ENCODE peak calls at places on chromosomes 6 and 20, in nine cellular contexts. V, F, E, N, S, G, C, R and X are unnamed samples.

GRCh38 chr6:160891690-160892089 is 99.9 kb upstream of the MAP3K4 start:
- DNase-seq in N (no peak), S (no peak), C (peak; percentile 50), E (no peak), G (no peak), F (no peak), V (no peak), R (no peak), X (no peak)

GRCh38 chr6:27474172-27474465 is 1.2 kb upstream of the ZNF184 start:
- DNase-seq in F (no peak), E (no peak), N (no peak), C (no peak), G (no peak), R (no peak), V (no peak), S (no peak), X (no peak)

GRCh38 chr20:11979306-11980128 is 61.8 kb downstream of the BTBD3 start:
- DNase-seq in F (no peak), R (no peak), V (no peak), G (no peak), E (no peak), S (no peak), C (no peak), N (no peak), X (no peak)

GRCh38 chr6:6699741-6700367 is 111.3 kb downstream of the LY86 start:
- DNase-seq in N (peak; percentile 96), C (peak; percentile 97), E (peak; percentile 95), V (peak; percentile 83), R (peak; percentile 90), S (peak; percentile 52), G (peak; percentile 91), F (peak; percentile 89), X (peak; percentile 84)

GRCh38 chr20:59268827-59269226 is 31.6 kb upstream of the EDN3 start:
- DNase-seq in N (no peak), C (no peak), E (no peak), S (no peak), R (no peak), V (no peak), F (no peak), G (no peak), X (no peak)

GRCh38 chr6:25934735-25935313 is 4.3 kb upstream of the SLC17A2 start:
- DNase-seq in V (no peak), S (no peak), R (no peak), F (no peak), G (no peak), N (peak; percentile 57), E (no peak), C (peak; percentile 51), X (no peak)

GRCh38 chr20:48722002-48722731 is 105.6 kb downstream of the PREX1 start:
- DNase-seq in N (peak; percentile 84), V (no peak), F (peak; percentile 60), G (peak; percentile 86), R (peak; percentile 88), C (no peak), S (no peak), E (peak; percentile 87), X (peak; percentile 48)

GRCh38 chr6:30732237-30732943 is 10.1 kb downstream of the FLOT1 start:
- DNase-seq in S (no peak), E (no peak), C (no peak), V (no peak), R (no peak), F (no peak), G (no peak), N (no peak), X (no peak)

GRCh38 chr20:39825524-39825923 is 863.4 kb downstream of the DHX35 start:
- DNase-seq in S (no peak), V (no peak), G (no peak), C (no peak), F (no peak), E (no peak), N (no peak), R (no peak), X (no peak)

GRCh38 chr20:35561268-35561667 is 19.4 kb downstream of the ERGIC3 start:
- DNase-seq in N (peak; percentile 39), R (peak; percentile 49), F (no peak), C (peak; percentile 34), V (no peak), E (peak; percentile 64), S (no peak), G (peak; percentile 49), X (peak; percentile 1)

GRCh38 chr6:37501632-37502466 is 2.2 kb upstream of the CCDC167 start:
- DNase-seq in S (no peak), C (no peak), V (no peak), R (no peak), N (no peak), E (no peak), G (no peak), F (no peak), X (no peak)

GRCh38 chr6:37502703-37503485 is 3.2 kb upstream of the CCDC167 start:
- DNase-seq in N (no peak), R (no peak), V (no peak), S (no peak), F (no peak), G (no peak), E (no peak), C (no peak), X (no peak)

GRCh38 chr6:37500294-37500608 is 558 bp upstream of the CCDC167 start:
- DNase-seq in F (no peak), E (no peak), C (no peak), V (no peak), S (no peak), R (no peak), G (no peak), N (no peak), X (no peak)

GRCh38 chr6:37506479-37506878 is 6.8 kb upstream of the CCDC167 start:
- DNase-seq in V (no peak), F (no peak), E (no peak), G (no peak), S (no peak), N (no peak), R (no peak), C (no peak), X (no peak)

GRCh38 chr6:37503486-37503980 is 3.8 kb upstream of the CCDC167 start:
- DNase-seq in C (no peak), N (no peak), V (no peak), E (no peak), S (no peak), F (no peak), G (no peak), R (no peak), X (no peak)
- H3K4me3 ChIP-seq in C (no peak overlapping the region), N (no peak overlapping the region), V (no peak overlapping the region), E (no peak overlapping the region), S (no peak overlapping the region), F (no peak overlapping the region), G (no peak overlapping the region), R (no peak overlapping the region), X (no peak overlapping the region)

DNA sequence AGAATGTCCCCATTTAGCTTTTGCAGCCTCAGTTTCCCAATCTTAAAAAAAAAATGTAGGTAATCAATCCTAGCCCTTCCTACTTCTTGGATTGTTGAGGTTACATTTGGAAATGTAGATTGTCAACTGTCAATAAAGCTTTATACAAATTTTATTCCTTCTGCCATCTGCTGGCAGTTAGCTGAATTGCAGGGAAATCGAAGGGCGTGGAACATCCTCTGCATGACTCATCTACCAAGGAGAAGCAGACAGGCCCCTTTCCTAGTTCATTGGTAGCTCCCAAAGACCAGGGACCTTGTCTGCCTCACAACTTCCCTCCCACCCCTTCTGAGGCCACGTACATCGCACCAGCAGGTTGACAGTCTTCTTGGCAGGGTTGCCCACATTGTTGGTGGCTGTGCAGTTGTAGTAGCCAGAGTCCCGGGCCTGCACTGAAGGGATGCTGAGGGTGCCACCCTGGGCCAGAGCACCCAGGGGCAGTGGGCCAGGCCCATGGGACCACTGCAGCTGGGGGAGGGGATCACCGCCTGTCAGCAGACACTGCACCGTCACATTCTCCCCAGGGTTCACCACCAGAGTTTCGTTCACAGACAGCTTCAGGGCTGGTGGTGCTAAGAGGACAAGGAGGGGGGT is 43.6 kb downstream of the MDGA1 start:
- DNase-seq in C (peak; percentile 65), R (peak; percentile 74), F (no peak), E (peak; percentile 50), N (peak; percentile 72), G (peak; percentile 39), S (no peak), V (no peak), X (no peak)
- TF ChIP-seq CTCF in C (peak; percentile 84), R (peak; percentile 79), F (no peak), E (peak; percentile 79), N (peak; percentile 66), G (peak; percentile 62), S (peak; percentile 43), V (no peak), X (peak; percentile 46)

GRCh38 chr6:77021778-77022177 is 441.5 kb downstream of the HTR1B start:
- DNase-seq in R (no peak), F (no peak), N (no peak), G (no peak), E (no peak), V (no peak), S (no peak), C (no peak), X (no peak)

GRCh38 chr6:77025824-77026223 is 437.5 kb downstream of the HTR1B start:
- DNase-seq in V (no peak), G (no peak), F (no peak), C (no peak), S (no peak), N (no peak), E (no peak), R (no peak), X (no peak)

GRCh38 chr6:77030929-77031674 is 432.2 kb downstream of the HTR1B start:
- DNase-seq in S (no peak), C (peak; percentile 21), G (no peak), N (peak; percentile 65), R (peak; percentile 29), V (no peak), F (no peak), E (peak; percentile 73), X (no peak)

GRCh38 chr6:77021232-77021631 is 442.1 kb downstream of the HTR1B start:
- DNase-seq in R (no peak), V (no peak), N (no peak), E (peak; percentile 31), S (no peak), G (no peak), F (no peak), C (no peak), X (no peak)

GRCh38 chr6:77026341-77026740 is 436.9 kb downstream of the HTR1B start:
- DNase-seq in C (no peak), N (no peak), E (no peak), F (no peak), V (no peak), R (no peak), S (no peak), G (no peak), X (no peak)
- H3K4me3 ChIP-seq in C (no peak overlapping the region), N (no peak overlapping the region), E (no peak overlapping the region), F (no peak overlapping the region), V (no peak overlapping the region), R (no peak overlapping the region), S (no peak overlapping the region), G (no peak overlapping the region), X (no peak overlapping the region)

DNA sequence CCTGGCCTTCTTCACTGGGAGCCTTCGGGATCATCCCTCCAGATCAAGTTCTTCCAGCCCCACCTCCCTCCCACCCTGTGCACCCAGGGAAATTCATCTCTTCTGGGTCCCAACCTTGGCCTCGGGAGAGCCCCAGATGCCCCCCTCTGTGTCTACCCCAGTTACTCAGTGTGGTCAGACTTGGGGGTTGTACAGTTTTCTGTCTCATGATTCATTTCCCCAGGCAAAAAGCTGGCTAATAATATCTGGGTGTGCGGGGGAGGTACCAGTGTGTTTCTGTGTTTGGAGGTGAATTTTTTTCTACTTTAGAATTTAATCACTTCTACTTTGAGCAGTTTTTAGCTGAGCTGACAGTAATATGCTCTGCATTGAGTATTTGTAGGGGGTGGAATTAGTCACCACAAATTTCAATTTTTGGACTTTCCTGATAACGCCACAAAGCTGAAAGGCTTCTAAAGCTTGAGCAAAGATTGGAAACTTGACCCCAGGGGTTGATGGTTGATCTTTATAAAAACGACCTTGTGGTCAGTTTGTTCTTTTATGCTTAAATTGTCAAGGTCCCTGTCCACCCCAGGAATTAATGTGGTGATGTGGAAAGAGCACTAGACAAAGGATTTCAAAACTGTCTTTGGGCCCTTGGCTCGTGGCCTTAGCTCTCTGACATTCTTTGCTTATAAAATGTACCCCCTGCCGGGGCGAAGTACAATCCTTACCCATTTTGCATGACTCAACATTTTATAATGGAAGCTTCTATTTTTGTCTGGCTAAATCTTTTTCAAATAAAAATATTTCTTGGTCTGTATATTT is 284.7 kb upstream of the TAB2 start:
- DNase-seq in C (peak; percentile 93), N (peak; percentile 93), G (peak; percentile 94), E (peak; percentile 96), S (no peak), R (peak; percentile 85), V (peak; percentile 64), F (no peak), X (peak; percentile 93)
- TF ChIP-seq CTCF in C (no peak), N (no peak), G (no peak), E (no peak), S (no peak), R (no peak), V (no peak), F (no peak), X (no peak)